ENCODE peak calls at places on chromosomes 13 and 19, in nine cellular contexts. H is GM23338, D is MM.1S, N is HCT116, S is PC-3, Q is OCI-LY7, G is hepatocyte, W is SK-N-SH, I is GM23248. A is an unnamed sample.
A peak's percentile ranks its signal among the peaks of the same experiment; 100 is the strongest.

GRCh38 chr13:43269037-43269476 is 245.7 kb downstream of the DNAJC15 start:
- DNase-seq in H (no peak), D (no peak), N (no peak), S (peak; percentile 90), Q (no peak), G (peak; percentile 86), W (no peak), I (peak; percentile 92), A (no peak)

GRCh38 chr13:21638319-21639282 is 32.3 kb upstream of the FGF9 start:
- DNase-seq in H (peak; percentile 49), D (peak; percentile 15), N (no peak), S (peak; percentile 64), Q (peak; percentile 40), G (peak; percentile 56), W (peak; percentile 29), I (peak; percentile 29), A (no peak)

GRCh38 chr19:49492573-49493411 is 3.4 kb upstream of the RPS11 start:
- DNase-seq in H (peak; percentile 40), D (peak; percentile 26), N (no peak), S (peak; percentile 54), Q (peak; percentile 44), G (no peak), W (no peak), I (peak; percentile 37), A (peak; percentile 1)

GRCh38 chr13:113123226-113124150 is 889 bp downstream of the F10 start:
- DNase-seq in H (peak; percentile 50), D (no peak), N (no peak), S (no peak), Q (no peak), G (no peak), W (peak; percentile 69), I (peak; percentile 38), A (no peak)

GRCh38 chr13:51922771-51923480 is 61.2 kb downstream of the CCDC70 start:
- DNase-seq in H (no peak), D (no peak), N (no peak), S (no peak), Q (peak; percentile 16), G (no peak), W (no peak), I (no peak), A (no peak)

GRCh38 chr19:29618434-29618833 is 12.4 kb downstream of the POP4 start:
- DNase-seq in H (no peak), D (no peak), N (no peak), S (no peak), Q (no peak), G (no peak), W (no peak), I (no peak), A (no peak)

GRCh38 chr13:26517931-26518330 is 39.6 kb upstream of the WASF3 start:
- DNase-seq in H (no peak), D (no peak), N (no peak), S (no peak), Q (no peak), G (no peak), W (no peak), I (no peak), A (no peak)

GRCh38 chr19:2503521-2504109 is 27.7 kb downstream of the GADD45B start:
- DNase-seq in H (no peak), D (no peak), N (peak; percentile 88), S (peak; percentile 86), Q (no peak), G (peak; percentile 88), W (no peak), I (peak; percentile 95), A (no peak)

DNA sequence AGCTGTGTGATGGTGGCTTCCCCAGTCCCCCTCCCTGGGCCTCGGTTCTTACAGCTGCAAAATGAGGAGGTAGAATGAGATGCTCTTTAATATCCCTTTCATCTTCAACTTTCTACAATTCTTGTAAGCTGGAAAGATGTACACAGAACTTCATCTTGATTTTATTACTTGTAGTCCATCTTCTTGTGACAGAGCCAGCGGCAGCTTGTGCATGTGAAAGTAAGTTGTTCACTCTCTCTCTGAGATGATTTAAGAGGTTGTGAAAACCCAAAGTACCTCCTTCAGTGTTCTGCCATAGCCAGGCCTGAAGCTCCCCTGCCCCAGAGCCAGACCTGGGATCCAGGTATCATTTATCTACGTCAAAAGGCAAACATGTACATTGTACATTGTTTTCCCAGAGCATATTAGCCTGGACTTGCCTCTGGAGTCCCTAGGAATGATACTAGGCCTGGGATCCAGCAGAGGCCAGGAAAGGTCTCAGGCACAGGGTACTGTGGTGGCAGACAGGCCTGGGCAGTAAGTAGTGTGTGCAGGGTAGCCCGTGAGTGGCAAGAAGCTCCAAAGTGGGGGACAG is 3.3 kb upstream of the UBE2L5 start:
- DNase-seq in H (no peak), D (no peak), N (no peak), S (no peak), Q (no peak), G (no peak), W (no peak), I (no peak), A (no peak)
- TF ChIP-seq EZH2phosphoT487 in H (no peak), D (no peak), N (no peak), S (no peak), Q (no peak), G (no peak), W (no peak), I (no peak), A (no peak)

GRCh38 chr19:18754501-18754900 is 36.6 kb downstream of the COMP start:
- DNase-seq in H (no peak), D (no peak), N (no peak), S (no peak), Q (no peak), G (no peak), W (no peak), I (no peak), A (no peak)

GRCh38 chr19:18759435-18760426 is 31.4 kb downstream of the COMP start:
- DNase-seq in H (no peak), D (no peak), N (no peak), S (no peak), Q (no peak), G (no peak), W (no peak), I (no peak), A (no peak)

GRCh38 chr19:18761531-18762110 is 29.5 kb downstream of the COMP start:
- DNase-seq in H (no peak), D (no peak), N (no peak), S (no peak), Q (no peak), G (no peak), W (no peak), I (no peak), A (no peak)

GRCh38 chr19:18760440-18761383 is 30.4 kb downstream of the COMP start:
- DNase-seq in H (no peak), D (no peak), N (no peak), S (no peak), Q (no peak), G (no peak), W (no peak), I (no peak), A (no peak)

DNA sequence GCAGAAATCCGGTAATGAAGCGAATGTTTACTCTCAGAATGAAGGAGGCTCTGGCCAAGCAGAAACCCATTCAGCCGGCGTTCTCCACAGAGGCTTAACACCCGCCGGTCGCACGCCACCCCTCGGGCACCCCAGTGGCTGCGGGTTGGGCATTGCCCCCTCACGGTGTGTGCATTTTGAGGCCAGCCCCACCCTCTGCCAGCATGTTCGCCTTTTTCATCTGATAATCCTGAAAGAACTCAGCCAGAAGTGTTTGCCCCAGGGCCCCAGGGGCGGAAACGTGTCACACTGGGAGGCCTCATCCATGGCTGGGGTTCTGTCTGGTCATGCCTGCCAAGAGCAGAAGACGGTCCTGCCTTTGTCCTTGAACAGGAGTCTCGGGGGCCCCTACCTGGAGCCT is 34.2 kb downstream of the COMP start:
- DNase-seq in H (no peak), D (no peak), N (no peak), S (no peak), Q (no peak), G (no peak), W (peak; percentile 73), I (no peak), A (no peak)
- TF ChIP-seq EZH2phosphoT487 in H (no peak), D (no peak), N (no peak), S (no peak), Q (no peak), G (no peak), W (no peak), I (no peak), A (no peak)

GRCh38 chr13:33206945-33207615 is 78.5 kb downstream of the STARD13 start:
- DNase-seq in H (no peak), D (no peak), N (no peak), S (no peak), Q (no peak), G (no peak), W (no peak), I (no peak), A (no peak)

GRCh38 chr13:33205804-33206221 is 79.7 kb downstream of the STARD13 start:
- DNase-seq in H (peak; percentile 32), D (peak; percentile 19), N (no peak), S (no peak), Q (no peak), G (no peak), W (peak; percentile 33), I (no peak), A (peak; percentile 42)

GRCh38 chr13:33206425-33206824 is 79.1 kb downstream of the STARD13 start:
- DNase-seq in H (no peak), D (no peak), N (no peak), S (peak; percentile 30), Q (no peak), G (no peak), W (no peak), I (peak; percentile 79), A (no peak)

GRCh38 chr13:33208290-33208990 is 77.1 kb downstream of the STARD13 start:
- DNase-seq in H (no peak), D (no peak), N (no peak), S (no peak), Q (no peak), G (peak; percentile 34), W (no peak), I (peak; percentile 15), A (no peak)

DNA sequence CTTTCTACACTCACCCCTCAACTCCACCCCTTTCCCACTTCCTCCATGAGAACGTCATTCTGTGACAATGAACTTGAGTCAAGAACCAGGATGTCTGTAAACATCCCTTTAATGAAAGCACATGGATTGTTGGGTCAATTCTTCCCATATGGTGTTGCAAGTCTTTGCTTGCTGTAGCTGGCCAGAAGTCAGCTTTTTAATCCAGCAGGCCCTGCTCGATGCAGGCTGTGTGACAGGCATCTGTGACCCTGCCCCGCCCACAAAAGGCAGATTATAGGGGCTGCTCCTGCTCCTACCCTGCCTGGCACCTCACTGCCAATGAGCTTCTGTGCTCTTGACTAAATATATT is 78.0 kb downstream of the STARD13 start:
- DNase-seq in H (no peak), D (no peak), N (no peak), S (no peak), Q (no peak), G (peak; percentile 52), W (no peak), I (peak; percentile 92), A (no peak)
- TF ChIP-seq EZH2phosphoT487 in H (no peak), D (no peak), N (no peak), S (no peak), Q (no peak), G (no peak), W (no peak), I (no peak), A (no peak)

DNA sequence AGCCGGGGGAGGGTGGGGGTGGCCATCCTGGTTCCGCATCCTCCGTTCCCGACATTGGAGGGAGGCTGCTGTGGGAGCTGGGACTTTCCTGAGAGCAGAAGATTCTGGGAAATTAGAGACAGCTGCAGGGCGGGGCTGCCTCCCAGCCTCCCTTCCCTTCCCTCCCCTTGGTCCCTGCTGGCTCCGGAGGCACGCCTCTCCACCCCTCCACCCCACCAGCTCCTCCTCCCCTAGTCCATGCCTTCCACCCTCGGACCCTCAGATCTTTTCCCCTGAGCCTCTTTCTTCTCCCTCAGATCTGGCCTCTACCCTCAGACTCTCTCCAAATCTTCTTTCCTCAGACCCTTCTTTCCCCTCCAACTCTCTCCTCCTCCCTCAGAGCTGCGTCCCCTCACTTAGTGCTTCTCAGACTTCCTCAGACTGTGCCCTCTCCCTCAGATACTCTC is 3.1 kb upstream of the BCL3 start:
- DNase-seq in H (peak; percentile 52), D (no peak), N (peak; percentile 26), S (peak; percentile 30), Q (no peak), G (peak; percentile 81), W (no peak), I (peak; percentile 87), A (peak; percentile 22)
- TF ChIP-seq EZH2phosphoT487 in H (no peak), D (no peak), N (no peak), S (no peak), Q (no peak), G (no peak), W (no peak), I (no peak), A (no peak)

A was measured in neural progenitor cell.